ENCODE peak calls at places on chromosome X, in seven cellular contexts. K is upper lobe of right lung, W is GM23338, F is fibroblast of lung, P is pancreas, J is breast epithelium, V is Caco-2. R is an unnamed sample. For H3K4me1, the result is how much of the 10 kb centered on the place peaks cover.

GRCh38 chrX:123809854-123810375 is 49.9 kb upstream of the XIAP start:
- DNase-seq in K (no peak), W (no peak), F (no peak), P (no peak), J (no peak), V (no peak), R (no peak)

GRCh38 chrX:41781500-41781899 is 57.5 kb downstream of the GPR82 start:
- DNase-seq in K (no peak), W (peak), F (peak), P (no peak), J (no peak), V (peak), R (no peak)

GRCh38 chrX:140355922-140356321 is 148.9 kb downstream of the SOX3 start:
- DNase-seq in K (no peak), W (no peak), F (no peak), P (no peak), J (no peak), V (no peak), R (no peak)

GRCh38 chrX:24563291-24564010 is 83.7 kb downstream of the PCYT1B start:
- DNase-seq in K (no peak), W (no peak), F (no peak), P (no peak), J (no peak), V (no peak), R (no peak)

GRCh38 chrX:21656587-21657317 is 1.4 kb downstream of the KLHL34 start:
- DNase-seq in K (no peak), W (peak), F (no peak), P (peak), J (no peak), V (no peak), R (no peak)

GRCh38 chrX:29661290-29661689 is 554.1 kb upstream of the MAGEB2 start:
- DNase-seq in K (no peak), W (no peak), F (peak), P (no peak), J (no peak), V (no peak), R (no peak)

GRCh38 chrX:15863944-15864491 is 9.4 kb upstream of the AP1S2 start:
- DNase-seq in K (no peak), W (no peak), F (no peak), P (no peak), J (no peak), V (no peak), R (no peak)

GRCh38 chrX:65581661-65582339 is 47.2 kb upstream of the LAS1L start:
- DNase-seq in K (no peak), W (peak), F (peak), P (peak), J (no peak), V (peak), R (no peak)

GRCh38 chrX:103183912-103184311 is 31.0 kb upstream of the BEX4 start:
- DNase-seq in K (no peak), W (peak), F (no peak), P (no peak), J (no peak), V (no peak), R (no peak)

GRCh38 chrX:150664290-150664689 is 28.9 kb upstream of the MTMR1 start:
- DNase-seq in K (peak), W (no peak), F (no peak), P (peak), J (no peak), V (no peak), R (peak)

GRCh38 chrX:150696836-150697235 is 3.6 kb downstream of the MTMR1 start:
- DNase-seq in K (no peak), W (no peak), F (no peak), P (no peak), J (no peak), V (no peak), R (no peak)

GRCh38 chrX:56618250-56618649 is 54.8 kb downstream of the UBQLN2 start:
- DNase-seq in K (no peak), W (peak), F (no peak), P (no peak), J (no peak), V (no peak), R (no peak)

GRCh38 chrX:4656419-4656818 is 943.0 kb upstream of the PRKX start:
- DNase-seq in K (no peak), W (no peak), F (no peak), P (peak), J (no peak), V (no peak), R (no peak)

GRCh38 chrX:40068048-40068447 is 29.7 kb downstream of the BCOR start:
- DNase-seq in K (no peak), W (no peak), F (peak), P (no peak), J (no peak), V (peak), R (no peak)

GRCh38 chrX:57678686-57679428 is 1.2 kb downstream of the NLRP2B start:
- DNase-seq in K (no peak), W (no peak), F (no peak), P (no peak), J (no peak), V (no peak), R (no peak)

GRCh38 chrX:1537031-1537715 is at the start of gene P2RY8:
- DNase-seq in K (peak), W (no peak), F (no peak), P (peak), J (no peak), V (no peak), R (peak)

GRCh38 chrX:20056704-20057103 is 60.0 kb downstream of the MAP7D2 start:
- DNase-seq in K (no peak), W (no peak), F (no peak), P (no peak), J (no peak), V (no peak), R (no peak)

GRCh38 chrX:148290041-148290440 is 210.4 kb upstream of the AFF2 start:
- DNase-seq in K (no peak), W (peak), F (no peak), P (no peak), J (no peak), V (no peak), R (no peak)

GRCh38 chrX:45614853-45615252 is 414.2 kb upstream of the DIPK2B start:
- DNase-seq in K (no peak), W (no peak), F (no peak), P (no peak), J (no peak), V (no peak), R (no peak)

GRCh38 chrX:117274943-117275342 is 812.2 kb upstream of the CT83 start:
- DNase-seq in K (no peak), W (no peak), F (no peak), P (no peak), J (no peak), V (no peak), R (no peak)

GRCh38 chrX:24023972-24024664 is 2.9 kb downstream of the KLHL15 start:
- DNase-seq in K (no peak), W (no peak), F (peak), P (no peak), J (no peak), V (no peak), R (no peak)

GRCh38 chrX:150163181-150163930 is 199.8 kb upstream of the MAMLD1 start:
- DNase-seq in K (no peak), W (no peak), F (peak), P (no peak), J (no peak), V (no peak), R (no peak)

GRCh38 chrX:124263743-124264142 is 68.7 kb upstream of the TEX13D start:
- DNase-seq in K (no peak), W (no peak), F (no peak), P (no peak), J (no peak), V (no peak), R (no peak)

GRCh38 chrX:104193485-104193884 is 27.2 kb downstream of the FAM199X start:
- DNase-seq in K (no peak), W (no peak), F (no peak), P (no peak), J (no peak), V (no peak), R (no peak)

GRCh38 chrX:45240334-45240733 is 39.7 kb upstream of the DIPK2B start:
- DNase-seq in K (no peak), W (peak), F (no peak), P (no peak), J (no peak), V (no peak), R (no peak)

GRCh38 chrX:51155157-51155556 is 177.5 kb upstream of the NUDT10 start:
- DNase-seq in K (no peak), W (no peak), F (no peak), P (no peak), J (no peak), V (no peak), R (no peak)

GRCh38 chrX:132776486-132777210 is 181.8 kb downstream of the HS6ST2 start:
- DNase-seq in K (no peak), W (peak), F (no peak), P (no peak), J (no peak), V (no peak), R (no peak)

GRCh38 chrX:16114640-16115039 is 8.7 kb upstream of the GRPR start:
- DNase-seq in K (no peak), W (no peak), F (peak), P (no peak), J (no peak), V (no peak), R (no peak)

GRCh38 chrX:106874075-106874474 is 29.1 kb downstream of the RIPPLY1 start:
- DNase-seq in K (no peak), W (peak), F (peak), P (no peak), J (no peak), V (no peak), R (no peak)

GRCh38 chrX:146887020-146887419 is 72.5 kb upstream of the CXorf51A start:
- DNase-seq in K (no peak), W (no peak), F (no peak), P (peak), J (no peak), V (no peak), R (no peak)

DNA sequence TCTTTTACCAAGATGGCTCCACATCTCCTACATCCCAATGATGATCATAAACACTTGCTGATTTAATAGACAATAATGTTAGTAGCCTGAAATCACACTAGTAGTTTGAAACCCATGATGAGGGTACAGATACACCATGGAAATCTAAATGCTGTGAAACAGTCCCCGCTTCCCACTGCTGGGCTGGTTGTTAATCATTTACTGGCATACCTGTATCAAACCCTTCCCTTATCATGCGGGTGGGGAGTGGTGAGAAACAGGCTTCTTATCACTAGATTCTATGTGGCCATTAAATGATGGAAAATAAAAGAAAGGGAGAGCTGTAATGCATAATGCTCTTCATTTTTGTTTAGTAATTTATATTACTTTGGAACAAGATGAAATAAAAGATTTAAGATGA is 21.9 kb downstream of the MAOA start:
- DNase-seq in K (no peak), W (no peak), F (no peak), P (no peak), J (no peak), V (no peak), R (no peak)
- H3K4me1 ChIP-seq in K (under half), W (under half), F (under half), P (under half), J (under half), V (under half), R (under half)

GRCh38 chrX:134520860-134521390 is 61.0 kb downstream of the HPRT1 start:
- DNase-seq in K (no peak), W (peak), F (peak), P (no peak), J (no peak), V (peak), R (no peak)
- TF ChIP-seq CTCF in K (peak), W (peak), F (peak), P (peak), J (peak), V (peak), R (peak)

GRCh38 chrX:2699959-2700358 is 8.9 kb downstream of the CD99 start:
- DNase-seq in K (no peak), W (no peak), F (no peak), P (no peak), J (no peak), V (no peak), R (no peak)

GRCh38 chrX:2697741-2698294 is 6.7 kb downstream of the CD99 start:
- DNase-seq in K (no peak), W (no peak), F (peak), P (no peak), J (no peak), V (no peak), R (no peak)

GRCh38 chrX:2701600-2701999 is 10.5 kb downstream of the CD99 start:
- DNase-seq in K (no peak), W (no peak), F (no peak), P (no peak), J (no peak), V (no peak), R (no peak)

GRCh38 chrX:2698604-2699003 is 7.5 kb downstream of the CD99 start:
- DNase-seq in K (no peak), W (no peak), F (no peak), P (no peak), J (no peak), V (no peak), R (no peak)

DNA sequence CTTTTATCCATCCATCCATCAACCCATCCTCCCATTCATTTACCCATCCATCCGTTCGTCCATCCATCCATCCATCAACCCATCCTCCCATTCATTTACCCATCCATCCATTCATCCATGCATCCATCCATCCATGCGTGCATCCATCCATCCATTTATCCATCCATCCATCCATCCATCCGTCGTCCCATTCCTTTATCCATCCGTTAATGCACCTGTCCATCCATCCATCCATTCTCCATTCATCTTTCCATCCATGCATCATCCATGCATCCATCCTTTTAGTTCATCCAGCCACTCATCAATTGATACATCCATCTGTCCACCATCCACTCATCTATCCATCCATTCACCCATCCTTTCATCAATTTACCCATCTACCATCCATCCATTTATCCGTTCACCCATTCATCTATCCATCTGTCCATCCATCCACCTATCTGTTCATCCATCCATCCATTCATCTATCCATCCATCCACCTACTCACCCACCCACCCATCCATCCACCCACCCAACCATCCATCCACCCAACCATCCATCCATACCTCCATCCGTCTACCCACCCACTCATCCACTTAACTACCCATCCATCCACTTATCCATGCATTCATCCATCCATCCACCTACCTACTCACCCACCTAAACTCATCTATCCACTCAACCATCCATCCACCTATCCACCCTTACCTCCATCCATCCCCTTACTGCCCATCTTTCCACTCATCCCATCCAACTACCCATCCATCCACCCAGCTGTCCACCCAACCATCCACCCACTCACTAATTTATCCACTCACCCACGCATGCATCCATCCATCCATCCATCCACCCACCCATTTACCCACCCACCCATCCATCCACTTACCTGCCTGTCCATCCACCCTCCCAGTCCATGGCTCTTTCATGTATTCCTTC is 9.6 kb downstream of the CD99 start:
- DNase-seq in K (no peak), W (no peak), F (no peak), P (no peak), J (no peak), V (no peak), R (no peak)
- H3K4me1 ChIP-seq in K (half or more), W (under half), F (under half), P (under half), J (under half), V (under half), R (half or more)

DNA sequence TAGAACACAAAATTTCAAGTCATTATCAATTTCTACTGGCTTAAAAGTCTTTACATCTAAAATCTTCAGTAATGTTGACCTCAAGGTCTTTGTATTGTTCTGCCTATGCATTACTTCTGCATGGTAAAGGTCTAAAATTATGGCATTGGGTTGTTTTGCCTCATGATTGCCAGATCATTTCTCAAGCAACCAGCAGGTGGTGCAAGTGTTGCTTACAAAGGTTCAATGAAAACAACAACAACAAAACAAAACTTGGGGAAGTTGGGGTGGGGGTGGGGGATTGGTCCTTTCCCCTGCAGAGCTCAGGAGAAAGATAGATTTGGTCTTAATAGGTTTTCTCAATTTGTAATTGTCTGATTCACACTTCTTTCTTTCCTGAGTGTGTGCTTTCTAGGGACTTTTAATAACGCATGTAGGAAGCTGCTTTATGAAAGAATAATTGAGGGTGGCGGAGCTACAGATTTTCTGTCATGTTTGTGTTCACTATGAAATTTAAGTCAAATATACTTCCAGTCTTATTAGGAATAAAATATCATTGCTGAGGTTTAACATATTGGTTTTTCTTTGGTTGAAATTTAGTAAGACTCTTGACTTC is 145.1 kb downstream of the COL4A5 start:
- DNase-seq in K (no peak), W (peak), F (no peak), P (no peak), J (no peak), V (peak), R (no peak)
- TF ChIP-seq CTCF in K (peak), W (peak), F (peak), P (no peak), J (no peak), V (peak), R (no peak)

GRCh38 chrX:74797338-74797887 is 127.8 kb downstream of the NEXMIF start:
- DNase-seq in K (no peak), W (no peak), F (no peak), P (no peak), J (no peak), V (no peak), R (no peak)
- H3K4me1 ChIP-seq in K (under half), W (under half), F (under half), P (under half), J (under half), V (under half), R (under half)

GRCh38 chrX:153689654-153690465 is 2.1 kb downstream of the SLC6A8 start:
- DNase-seq in K (no peak), W (no peak), F (no peak), P (peak), J (no peak), V (no peak), R (no peak)
- TF ChIP-seq CTCF in K (no peak), W (peak), F (no peak), P (no peak), J (no peak), V (no peak), R (no peak)

DNA sequence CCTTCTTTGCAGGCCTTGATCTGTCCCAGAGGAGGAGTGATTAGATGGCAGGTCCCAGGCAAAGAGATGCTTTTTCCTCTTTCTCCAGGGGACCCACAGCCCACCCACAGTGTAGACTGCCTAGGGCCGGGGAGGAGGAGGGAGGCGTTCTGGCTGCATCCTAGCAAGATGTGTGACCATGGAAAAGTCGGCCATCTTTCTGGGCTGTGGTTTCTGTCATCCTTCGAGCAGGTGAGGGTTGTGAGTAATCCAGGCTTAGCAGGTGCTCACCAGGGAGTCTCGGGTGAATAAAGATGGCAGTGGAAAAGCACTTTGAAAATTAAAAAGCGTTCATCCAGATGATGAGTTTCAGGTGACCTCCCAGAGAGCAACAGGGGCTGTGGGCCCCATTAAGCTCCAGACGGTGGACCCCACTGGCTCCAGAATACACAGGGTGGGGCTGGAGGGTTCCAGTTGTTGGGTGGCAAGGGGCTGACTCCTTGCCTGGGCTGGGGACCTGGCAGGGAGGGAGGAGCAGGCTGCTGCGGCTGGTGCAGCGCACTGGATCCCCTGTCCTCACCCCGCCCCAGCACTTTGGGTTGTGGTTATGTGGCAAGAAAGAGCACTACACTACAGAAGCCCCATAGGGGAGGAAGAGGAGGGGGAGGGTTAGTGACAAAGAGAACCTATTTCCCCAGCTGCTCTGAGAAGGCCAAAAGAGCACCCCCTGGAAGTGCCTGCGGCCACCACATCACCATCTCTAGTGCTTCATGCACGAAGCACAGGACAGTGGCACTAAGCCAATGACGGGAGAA is 23.7 kb downstream of the ELF4 start:
- DNase-seq in K (no peak), W (no peak), F (no peak), P (no peak), J (no peak), V (no peak), R (peak)
- H3K4me1 ChIP-seq in K (under half), W (under half), F (under half), P (under half), J (under half), V (under half), R (under half)

DNA sequence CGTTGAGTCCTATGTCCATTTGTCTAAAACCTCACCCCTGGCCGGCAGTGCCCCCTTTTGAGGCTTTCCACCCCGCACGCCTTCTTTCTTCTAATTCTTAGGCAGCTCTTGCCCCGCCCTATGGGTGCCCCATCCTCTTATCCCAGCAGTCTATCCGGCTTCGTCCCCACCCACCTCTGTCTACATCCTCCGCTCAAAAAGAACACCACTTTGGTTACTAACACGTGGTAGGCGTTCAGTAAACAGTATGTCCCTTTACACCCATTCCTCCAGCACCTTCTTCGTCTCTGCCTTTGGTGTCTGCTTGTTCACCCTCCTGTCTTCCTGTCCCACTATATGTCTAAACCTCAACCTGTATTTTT is 39.2 kb downstream of the STARD8 start:
- DNase-seq in K (no peak), W (peak), F (peak), P (no peak), J (no peak), V (no peak), R (peak)
- TF ChIP-seq CTCF in K (no peak), W (no peak), F (no peak), P (no peak), J (no peak), V (no peak), R (no peak)

R was measured in lower lobe of right lung.